ENCODE peak calls at places on chromosomes 4 and X, in seven cellular contexts. B is PC-3; E is stimulated activated naive CD8-positive, alpha-beta T cell treated with anti-CD3 and anti-CD28 coated beads, Interleukin-15, amount 100 ng/mL, for 72 hours; M is left cardiac atrium; V is CD4-positive, CD25-positive, alpha-beta regulatory T cell; O is activated B cell treated with CpG ODN at 0.5 μM for 24 hours; A is K562. Q is an unnamed sample.

GRCh38 chr4:98611649-98612317 is 46.6 kb downstream of the TSPAN5 start:
- ATAC-seq in A (no peak), E (no peak), V (no peak), B (no peak), M (no peak), O (no peak), Q (no peak)

GRCh38 chr4:162891788-162892707 is 274.6 kb downstream of the NAF1 start:
- ATAC-seq in B (peak), A (no peak), O (peak), V (no peak), E (peak), M (no peak), Q (no peak)

GRCh38 chrX:110442631-110443030 is 84.0 kb downstream of the RTL9 start:
- ATAC-seq in M (no peak), A (peak), B (peak), E (peak), V (no peak), O (no peak), Q (peak)

GRCh38 chr4:10582059-10582686 is 102.4 kb downstream of the CLNK start:
- ATAC-seq in B (peak), M (peak), V (no peak), O (no peak), A (peak), E (no peak), Q (no peak)

GRCh38 chr4:81921757-81922159 is 450.1 kb upstream of the RASGEF1B start:
- ATAC-seq in E (no peak), A (no peak), B (no peak), O (no peak), M (peak), V (no peak), Q (no peak)

GRCh38 chrX:11309220-11309619 is 16.0 kb downstream of the AMELX start:
- ATAC-seq in M (no peak), O (no peak), E (no peak), A (no peak), V (no peak), B (no peak), Q (peak)

GRCh38 chrX:123215397-123216089 is 31.5 kb downstream of the GRIA3 start:
- ATAC-seq in E (no peak), O (no peak), V (no peak), B (no peak), M (no peak), A (peak), Q (no peak)

GRCh38 chrX:115958687-115959359 is 211.7 kb upstream of the AGTR2 start:
- ATAC-seq in V (no peak), E (no peak), O (no peak), M (no peak), A (no peak), B (peak), Q (peak)

GRCh38 chrX:48025561-48025960 is 18.8 kb downstream of the SPACA5 start:
- ATAC-seq in V (no peak), M (peak), O (no peak), E (no peak), B (peak), A (peak), Q (peak)

GRCh38 chr4:76365636-76366035 is 55.3 kb downstream of the CCDC158 start:
- ATAC-seq in B (no peak), A (no peak), O (no peak), E (no peak), M (no peak), V (no peak), Q (no peak)

GRCh38 chr4:152037435-152037834 is 276.6 kb upstream of the GATB start:
- ATAC-seq in B (no peak), M (no peak), V (no peak), O (no peak), A (no peak), E (no peak), Q (no peak)

GRCh38 chr4:8329859-8330761 is 60.6 kb downstream of the HTRA3 start:
- ATAC-seq in M (peak), O (no peak), V (no peak), A (no peak), B (no peak), E (peak), Q (no peak)

GRCh38 chrX:76643590-76643989 is 216.1 kb downstream of the MAGEE1 start:
- ATAC-seq in A (no peak), V (no peak), B (no peak), O (no peak), E (no peak), M (no peak), Q (no peak)

GRCh38 chrX:49155243-49155899 is 7.2 kb upstream of the MAGIX start:
- ATAC-seq in E (peak), A (peak), B (peak), M (peak), O (no peak), V (no peak), Q (peak)

GRCh38 chr4:19693949-19694597 is 557.6 kb upstream of the SLIT2 start:
- ATAC-seq in M (peak), O (no peak), A (no peak), E (no peak), B (no peak), V (no peak), Q (peak)

Q was measured in SK-N-SH treated with all-trans-retinoic acid at 6 μM for 48 hours.